ENCODE peak calls at places on chromosomes 16 and 17, in nine cellular contexts. B is NCI-H446; X is PC-9; H is hepatic stellate cell; E is effector CD4-positive, alpha-beta T cell; W is T-helper 1 cell; T is NCI-H1105 treated with DMSO at 0.1 percent for 48 hours; V is T-helper 2 cell; Z is neuronal stem cell. M is an unnamed sample.

GRCh38 chr16:626787-627457 is 3.9 kb upstream of the WFIKKN1 start:
- DNase-seq in T (no peak), V (no peak), H (peak), E (no peak), X (peak), Z (no peak), B (no peak), W (no peak), M (no peak)

GRCh38 chr17:1484060-1484535 is 8.4 kb downstream of the MYO1C start:
- DNase-seq in T (no peak), H (no peak), V (no peak), W (no peak), Z (no peak), B (no peak), X (no peak), E (no peak), M (no peak)

GRCh38 chr16:88393034-88393433 is 10.3 kb downstream of the ZNF469 start:
- DNase-seq in B (no peak), E (no peak), T (no peak), H (no peak), Z (no peak), X (peak), V (no peak), W (no peak), M (peak)

GRCh38 chr16:79372504-79373184 is 227.9 kb downstream of the MAF start:
- DNase-seq in Z (no peak), W (no peak), E (no peak), B (no peak), X (no peak), T (no peak), H (no peak), V (no peak), M (no peak)

GRCh38 chr17:51667722-51668083 is 407.4 kb downstream of the UTP18 start:
- DNase-seq in W (no peak), B (no peak), T (no peak), E (no peak), Z (no peak), H (no peak), X (no peak), V (no peak), M (no peak)

GRCh38 chr16:30082545-30083090 is 6.8 kb downstream of the PPP4C start:
- DNase-seq in B (no peak), H (no peak), E (no peak), Z (no peak), X (no peak), W (no peak), V (no peak), T (no peak), M (no peak)

GRCh38 chr17:58059141-58059540 is 24.1 kb upstream of the DYNLL2 start:
- DNase-seq in W (no peak), B (no peak), E (no peak), Z (no peak), X (no peak), T (peak), H (no peak), V (no peak), M (no peak)

GRCh38 chr16:30658731-30659506 is 688 bp downstream of the FBRS start:
- DNase-seq in X (no peak), Z (peak), T (peak), B (peak), W (no peak), E (no peak), V (no peak), H (peak), M (peak)

GRCh38 chr16:74666010-74666421 is 661 bp downstream of the RFWD3 start:
- DNase-seq in H (no peak), X (no peak), E (no peak), T (no peak), V (no peak), Z (no peak), B (no peak), W (no peak), M (no peak)

GRCh38 chr17:44581868-44582267 is 24.6 kb downstream of the FZD2 start:
- DNase-seq in V (no peak), H (no peak), W (no peak), T (no peak), Z (no peak), X (no peak), E (no peak), B (no peak), M (no peak)

GRCh38 chr16:50245417-50246298 is 20.7 kb upstream of the ADCY7 start:
- DNase-seq in T (peak), V (peak), W (no peak), Z (no peak), B (no peak), X (peak), E (no peak), H (peak), M (no peak)

GRCh38 chr16:7363397-7364053 is 30.9 kb downstream of the RBFOX1 start:
- DNase-seq in V (no peak), W (no peak), E (no peak), B (no peak), X (no peak), Z (no peak), T (peak), H (no peak), M (no peak)

GRCh38 chr17:74862108-74862901 is 2.6 kb upstream of the GRIN2C start:
- DNase-seq in E (peak), B (no peak), T (peak), X (peak), H (peak), W (no peak), V (peak), Z (peak), M (peak)

GRCh38 chr17:13323990-13324389 is 277.7 kb downstream of the HS3ST3A1 start:
- DNase-seq in H (no peak), X (no peak), V (no peak), B (no peak), W (no peak), T (no peak), Z (no peak), E (no peak), M (no peak)

GRCh38 chr17:17055286-17056166 is 13.3 kb downstream of the MPRIP start:
- DNase-seq in H (peak), X (peak), E (no peak), W (no peak), T (no peak), B (no peak), V (no peak), Z (no peak), M (peak)

GRCh38 chr17:45792995-45793755 is 9.1 kb downstream of the CRHR1 start:
- DNase-seq in W (no peak), V (no peak), Z (no peak), H (peak), E (no peak), B (no peak), X (no peak), T (no peak), M (no peak)

GRCh38 chr16:54351171-54351570 is 64.6 kb upstream of the IRX3 start:
- DNase-seq in X (no peak), W (no peak), Z (peak), T (no peak), V (no peak), B (no peak), E (no peak), H (no peak), M (no peak)

M was measured in head of caudate nucleus.